ENCODE peak calls at places on chromosomes 6 and 20, in nine cellular contexts. One of them, this sample, is unnamed.

GRCh38 chr6:36109092-36109491 is 21.2 kb upstream of the MAPK13 start:
- DNase-seq in activated CD8-positive, alpha-beta memory T cell treated with anti-CD3 and anti-CD28 coated beads, Interleukin-2, amount 50 U/mL, for 48 hours: no peak
- DNase-seq in cardiac muscle cell: no peak
- DNase-seq in amygdala: no peak
- DNase-seq in stimulated activated CD4-positive, alpha-beta T cell treated with anti-CD3 and anti-CD28 coated beads, Interleukin-12 subunit alpha, Interleukin-12 subunit beta, amount 100 ng/mL, for 4 hours: no peak
- DNase-seq in OCI-M1: no peak
- DNase-seq in Caco-2: no peak
- DNase-seq in CD4-positive, alpha-beta T cell: no peak
- DNase-seq in endothelial cell: no peak
- DNase-seq in this sample: no peak

GRCh38 chr6:128632131-128632530 is 111.7 kb upstream of the PTPRK start:
- DNase-seq in CD4-positive, alpha-beta T cell: no peak
- DNase-seq in endothelial cell: no peak
- DNase-seq in amygdala: no peak
- DNase-seq in cardiac muscle cell: no peak
- DNase-seq in activated CD8-positive, alpha-beta memory T cell treated with anti-CD3 and anti-CD28 coated beads, Interleukin-2, amount 50 U/mL, for 48 hours: no peak
- DNase-seq in OCI-M1: no peak
- DNase-seq in stimulated activated CD4-positive, alpha-beta T cell treated with anti-CD3 and anti-CD28 coated beads, Interleukin-12 subunit alpha, Interleukin-12 subunit beta, amount 100 ng/mL, for 4 hours: no peak
- DNase-seq in Caco-2: no peak
- DNase-seq in this sample: no peak

GRCh38 chr20:43736588-43737091 is 9.8 kb upstream of the GTSF1L start:
- DNase-seq in cardiac muscle cell: no peak
- DNase-seq in OCI-M1: peak; percentile 48
- DNase-seq in activated CD8-positive, alpha-beta memory T cell treated with anti-CD3 and anti-CD28 coated beads, Interleukin-2, amount 50 U/mL, for 48 hours: no peak
- DNase-seq in Caco-2: no peak
- DNase-seq in amygdala: no peak
- DNase-seq in endothelial cell: no peak
- DNase-seq in stimulated activated CD4-positive, alpha-beta T cell treated with anti-CD3 and anti-CD28 coated beads, Interleukin-12 subunit alpha, Interleukin-12 subunit beta, amount 100 ng/mL, for 4 hours: no peak
- DNase-seq in CD4-positive, alpha-beta T cell: no peak
- DNase-seq in this sample: no peak

GRCh38 chr20:43844778-43845614 is 69.7 kb upstream of the TOX2 start:
- DNase-seq in CD4-positive, alpha-beta T cell: no peak
- DNase-seq in amygdala: no peak
- DNase-seq in endothelial cell: no peak
- DNase-seq in Caco-2: peak; percentile 25
- DNase-seq in activated CD8-positive, alpha-beta memory T cell treated with anti-CD3 and anti-CD28 coated beads, Interleukin-2, amount 50 U/mL, for 48 hours: peak; percentile 29
- DNase-seq in cardiac muscle cell: no peak
- DNase-seq in OCI-M1: peak; percentile 45
- DNase-seq in stimulated activated CD4-positive, alpha-beta T cell treated with anti-CD3 and anti-CD28 coated beads, Interleukin-12 subunit alpha, Interleukin-12 subunit beta, amount 100 ng/mL, for 4 hours: no peak
- DNase-seq in this sample: no peak

GRCh38 chr6:127634178-127634577 is 57.2 kb downstream of the C6orf58 start:
- DNase-seq in cardiac muscle cell: no peak
- DNase-seq in activated CD8-positive, alpha-beta memory T cell treated with anti-CD3 and anti-CD28 coated beads, Interleukin-2, amount 50 U/mL, for 48 hours: no peak
- DNase-seq in amygdala: no peak
- DNase-seq in OCI-M1: no peak
- DNase-seq in CD4-positive, alpha-beta T cell: no peak
- DNase-seq in stimulated activated CD4-positive, alpha-beta T cell treated with anti-CD3 and anti-CD28 coated beads, Interleukin-12 subunit alpha, Interleukin-12 subunit beta, amount 100 ng/mL, for 4 hours: no peak
- DNase-seq in endothelial cell: no peak
- DNase-seq in Caco-2: no peak
- DNase-seq in this sample: no peak

GRCh38 chr20:47724910-47725247 is 60.4 kb downstream of the SULF2 start:
- DNase-seq in amygdala: no peak
- DNase-seq in Caco-2: no peak
- DNase-seq in stimulated activated CD4-positive, alpha-beta T cell treated with anti-CD3 and anti-CD28 coated beads, Interleukin-12 subunit alpha, Interleukin-12 subunit beta, amount 100 ng/mL, for 4 hours: no peak
- DNase-seq in activated CD8-positive, alpha-beta memory T cell treated with anti-CD3 and anti-CD28 coated beads, Interleukin-2, amount 50 U/mL, for 48 hours: no peak
- DNase-seq in endothelial cell: no peak
- DNase-seq in CD4-positive, alpha-beta T cell: no peak
- DNase-seq in OCI-M1: no peak
- DNase-seq in cardiac muscle cell: no peak
- DNase-seq in this sample: no peak

GRCh38 chr6:166904101-166904746 is 52.1 kb downstream of the RNASET2 start:
- DNase-seq in Caco-2: no peak
- DNase-seq in cardiac muscle cell: peak; percentile 38
- DNase-seq in amygdala: peak; percentile 81
- DNase-seq in OCI-M1: no peak
- DNase-seq in endothelial cell: no peak
- DNase-seq in stimulated activated CD4-positive, alpha-beta T cell treated with anti-CD3 and anti-CD28 coated beads, Interleukin-12 subunit alpha, Interleukin-12 subunit beta, amount 100 ng/mL, for 4 hours: no peak
- DNase-seq in activated CD8-positive, alpha-beta memory T cell treated with anti-CD3 and anti-CD28 coated beads, Interleukin-2, amount 50 U/mL, for 48 hours: no peak
- DNase-seq in CD4-positive, alpha-beta T cell: no peak
- DNase-seq in this sample: no peak

GRCh38 chr20:8870652-8871051 is 198.2 kb upstream of the PLCB4 start:
- DNase-seq in CD4-positive, alpha-beta T cell: no peak
- DNase-seq in endothelial cell: no peak
- DNase-seq in Caco-2: no peak
- DNase-seq in activated CD8-positive, alpha-beta memory T cell treated with anti-CD3 and anti-CD28 coated beads, Interleukin-2, amount 50 U/mL, for 48 hours: no peak
- DNase-seq in cardiac muscle cell: no peak
- DNase-seq in amygdala: no peak
- DNase-seq in OCI-M1: no peak
- DNase-seq in stimulated activated CD4-positive, alpha-beta T cell treated with anti-CD3 and anti-CD28 coated beads, Interleukin-12 subunit alpha, Interleukin-12 subunit beta, amount 100 ng/mL, for 4 hours: no peak
- DNase-seq in this sample: no peak

GRCh38 chr6:83615025-83615999 is 93.6 kb downstream of the SNAP91 start:
- DNase-seq in stimulated activated CD4-positive, alpha-beta T cell treated with anti-CD3 and anti-CD28 coated beads, Interleukin-12 subunit alpha, Interleukin-12 subunit beta, amount 100 ng/mL, for 4 hours: no peak
- DNase-seq in CD4-positive, alpha-beta T cell: no peak
- DNase-seq in OCI-M1: peak; percentile 67
- DNase-seq in amygdala: no peak
- DNase-seq in cardiac muscle cell: peak; percentile 59
- DNase-seq in Caco-2: no peak
- DNase-seq in endothelial cell: peak; percentile 8
- DNase-seq in activated CD8-positive, alpha-beta memory T cell treated with anti-CD3 and anti-CD28 coated beads, Interleukin-2, amount 50 U/mL, for 48 hours: no peak
- DNase-seq in this sample: no peak

GRCh38 chr6:30037182-30037788 is 23.8 kb upstream of the POLR1H start:
- DNase-seq in cardiac muscle cell: peak; percentile 23
- DNase-seq in OCI-M1: peak; percentile 59
- DNase-seq in stimulated activated CD4-positive, alpha-beta T cell treated with anti-CD3 and anti-CD28 coated beads, Interleukin-12 subunit alpha, Interleukin-12 subunit beta, amount 100 ng/mL, for 4 hours: no peak
- DNase-seq in CD4-positive, alpha-beta T cell: no peak
- DNase-seq in endothelial cell: no peak
- DNase-seq in Caco-2: no peak
- DNase-seq in amygdala: no peak
- DNase-seq in activated CD8-positive, alpha-beta memory T cell treated with anti-CD3 and anti-CD28 coated beads, Interleukin-2, amount 50 U/mL, for 48 hours: no peak
- DNase-seq in this sample: peak; percentile 28

GRCh38 chr6:35016417-35017221 is 124.5 kb downstream of the TCP11 start:
- DNase-seq in cardiac muscle cell: peak; percentile 34
- DNase-seq in stimulated activated CD4-positive, alpha-beta T cell treated with anti-CD3 and anti-CD28 coated beads, Interleukin-12 subunit alpha, Interleukin-12 subunit beta, amount 100 ng/mL, for 4 hours: no peak
- DNase-seq in CD4-positive, alpha-beta T cell: no peak
- DNase-seq in Caco-2: no peak
- DNase-seq in amygdala: no peak
- DNase-seq in OCI-M1: no peak
- DNase-seq in activated CD8-positive, alpha-beta memory T cell treated with anti-CD3 and anti-CD28 coated beads, Interleukin-2, amount 50 U/mL, for 48 hours: peak; percentile 7
- DNase-seq in endothelial cell: no peak
- DNase-seq in this sample: no peak

GRCh38 chr6:152277826-152278247 is 359.3 kb downstream of the SYNE1 start:
- DNase-seq in amygdala: no peak
- DNase-seq in Caco-2: peak; percentile 61
- DNase-seq in activated CD8-positive, alpha-beta memory T cell treated with anti-CD3 and anti-CD28 coated beads, Interleukin-2, amount 50 U/mL, for 48 hours: no peak
- DNase-seq in endothelial cell: no peak
- DNase-seq in cardiac muscle cell: peak; percentile 77
- DNase-seq in stimulated activated CD4-positive, alpha-beta T cell treated with anti-CD3 and anti-CD28 coated beads, Interleukin-12 subunit alpha, Interleukin-12 subunit beta, amount 100 ng/mL, for 4 hours: no peak
- DNase-seq in CD4-positive, alpha-beta T cell: no peak
- DNase-seq in OCI-M1: no peak
- DNase-seq in this sample: no peak

GRCh38 chr6:50998905-50999304 is 180.2 kb downstream of the TFAP2B start:
- DNase-seq in amygdala: no peak
- DNase-seq in activated CD8-positive, alpha-beta memory T cell treated with anti-CD3 and anti-CD28 coated beads, Interleukin-2, amount 50 U/mL, for 48 hours: no peak
- DNase-seq in Caco-2: no peak
- DNase-seq in stimulated activated CD4-positive, alpha-beta T cell treated with anti-CD3 and anti-CD28 coated beads, Interleukin-12 subunit alpha, Interleukin-12 subunit beta, amount 100 ng/mL, for 4 hours: no peak
- DNase-seq in cardiac muscle cell: no peak
- DNase-seq in CD4-positive, alpha-beta T cell: no peak
- DNase-seq in endothelial cell: no peak
- DNase-seq in OCI-M1: no peak
- DNase-seq in this sample: no peak

GRCh38 chr6:47106721-47107197 is 64.6 kb upstream of the ADGRF1 start:
- DNase-seq in endothelial cell: no peak
- DNase-seq in amygdala: no peak
- DNase-seq in activated CD8-positive, alpha-beta memory T cell treated with anti-CD3 and anti-CD28 coated beads, Interleukin-2, amount 50 U/mL, for 48 hours: no peak
- DNase-seq in OCI-M1: no peak
- DNase-seq in CD4-positive, alpha-beta T cell: no peak
- DNase-seq in cardiac muscle cell: peak; percentile 40
- DNase-seq in Caco-2: peak; percentile 89
- DNase-seq in stimulated activated CD4-positive, alpha-beta T cell treated with anti-CD3 and anti-CD28 coated beads, Interleukin-12 subunit alpha, Interleukin-12 subunit beta, amount 100 ng/mL, for 4 hours: no peak
- DNase-seq in this sample: no peak

GRCh38 chr6:136782021-136782770 is 10.1 kb downstream of the MAP3K5 start:
- DNase-seq in OCI-M1: peak; percentile 48
- DNase-seq in Caco-2: no peak
- DNase-seq in amygdala: no peak
- DNase-seq in cardiac muscle cell: no peak
- DNase-seq in activated CD8-positive, alpha-beta memory T cell treated with anti-CD3 and anti-CD28 coated beads, Interleukin-2, amount 50 U/mL, for 48 hours: no peak
- DNase-seq in endothelial cell: no peak
- DNase-seq in stimulated activated CD4-positive, alpha-beta T cell treated with anti-CD3 and anti-CD28 coated beads, Interleukin-12 subunit alpha, Interleukin-12 subunit beta, amount 100 ng/mL, for 4 hours: no peak
- DNase-seq in CD4-positive, alpha-beta T cell: no peak
- DNase-seq in this sample: no peak

GRCh38 chr6:23533954-23534725 is 591.9 kb upstream of the NRSN1 start:
- DNase-seq in activated CD8-positive, alpha-beta memory T cell treated with anti-CD3 and anti-CD28 coated beads, Interleukin-2, amount 50 U/mL, for 48 hours: no peak
- DNase-seq in CD4-positive, alpha-beta T cell: no peak
- DNase-seq in stimulated activated CD4-positive, alpha-beta T cell treated with anti-CD3 and anti-CD28 coated beads, Interleukin-12 subunit alpha, Interleukin-12 subunit beta, amount 100 ng/mL, for 4 hours: no peak
- DNase-seq in amygdala: no peak
- DNase-seq in OCI-M1: no peak
- DNase-seq in Caco-2: no peak
- DNase-seq in endothelial cell: no peak
- DNase-seq in cardiac muscle cell: no peak
- DNase-seq in this sample: no peak

GRCh38 chr20:137668-138131 is 4.7 kb upstream of the DEFB126 start:
- DNase-seq in endothelial cell: no peak
- DNase-seq in Caco-2: peak; percentile 57
- DNase-seq in activated CD8-positive, alpha-beta memory T cell treated with anti-CD3 and anti-CD28 coated beads, Interleukin-2, amount 50 U/mL, for 48 hours: no peak
- DNase-seq in OCI-M1: peak; percentile 95
- DNase-seq in CD4-positive, alpha-beta T cell: no peak
- DNase-seq in cardiac muscle cell: no peak
- DNase-seq in stimulated activated CD4-positive, alpha-beta T cell treated with anti-CD3 and anti-CD28 coated beads, Interleukin-12 subunit alpha, Interleukin-12 subunit beta, amount 100 ng/mL, for 4 hours: no peak
- DNase-seq in amygdala: no peak
- DNase-seq in this sample: no peak